ENCODE peak calls at places on chromosome 6, in eight cellular contexts. Z, R, T, E, O, M, K and J are unnamed samples.

GRCh38 chr6:20744911-20745557 is 210.8 kb downstream of the CDKAL1 start:
- DNase-seq in Z (no peak), R (no peak), T (no peak), E (no peak), O (no peak), M (no peak), K (no peak), J (no peak)

GRCh38 chr6:110589865-110590513 is 113.6 kb upstream of the SLC22A16 start:
- DNase-seq in Z (no peak), R (no peak), T (no peak), E (no peak), O (no peak), M (no peak), K (no peak), J (no peak)

GRCh38 chr6:125984311-125984710 is 2.0 kb upstream of the TRMT11 start:
- DNase-seq in Z (no peak), R (no peak), T (peak; percentile 62), E (no peak), O (no peak), M (no peak), K (no peak), J (no peak)

GRCh38 chr6:39790772-39791171 is 1.4 kb upstream of the DAAM2 start:
- DNase-seq in Z (no peak), R (no peak), T (peak; percentile 14), E (peak; percentile 45), O (no peak), M (no peak), K (no peak), J (no peak)

GRCh38 chr6:12403201-12403826 is 113.2 kb downstream of the EDN1 start:
- DNase-seq in Z (no peak), R (no peak), T (peak; percentile 47), E (no peak), O (no peak), M (no peak), K (no peak), J (no peak)

GRCh38 chr6:116406678-116407345 is 36.1 kb downstream of the DSE start:
- DNase-seq in Z (no peak), R (no peak), T (peak; percentile 81), E (no peak), O (no peak), M (no peak), K (no peak), J (no peak)

GRCh38 chr6:144602523-144603180 is 317.5 kb downstream of the UTRN start:
- DNase-seq in Z (no peak), R (no peak), T (no peak), E (no peak), O (no peak), M (no peak), K (no peak), J (no peak)

GRCh38 chr6:33935439-33936080 is 131.8 kb upstream of the MLN start:
- DNase-seq in Z (no peak), R (no peak), T (no peak), E (no peak), O (no peak), M (no peak), K (no peak), J (peak; percentile 75)

GRCh38 chr6:157952751-157953479 is 28.7 kb upstream of the SYNJ2 start:
- DNase-seq in Z (no peak), R (no peak), T (no peak), E (no peak), O (no peak), M (no peak), K (peak; percentile 31), J (no peak)

GRCh38 chr6:12160350-12160749 is 129.8 kb upstream of the EDN1 start:
- DNase-seq in Z (no peak), R (no peak), T (peak; percentile 65), E (no peak), O (no peak), M (peak; percentile 70), K (no peak), J (no peak)

GRCh38 chr6:165571068-165571682 is 91.9 kb downstream of the PDE10A start:
- DNase-seq in Z (no peak), R (no peak), T (peak; percentile 59), E (no peak), O (no peak), M (no peak), K (no peak), J (no peak)

GRCh38 chr6:152401978-152402377 is 235.2 kb downstream of the SYNE1 start:
- DNase-seq in Z (no peak), R (no peak), T (peak; percentile 30), E (no peak), O (no peak), M (no peak), K (no peak), J (no peak)

GRCh38 chr6:151958332-151958731 is 150.8 kb downstream of the ESR1 start:
- DNase-seq in Z (no peak), R (no peak), T (peak; percentile 62), E (no peak), O (no peak), M (no peak), K (no peak), J (no peak)

GRCh38 chr6:30258204-30258603 is 45.0 kb upstream of the TRIM26 start:
- DNase-seq in Z (no peak), R (no peak), T (no peak), E (no peak), O (no peak), M (no peak), K (no peak), J (no peak)

GRCh38 chr6:30264731-30265130 is 51.5 kb upstream of the TRIM26 start:
- DNase-seq in Z (no peak), R (no peak), T (no peak), E (no peak), O (no peak), M (no peak), K (no peak), J (no peak)

GRCh38 chr6:30260036-30260504 is 46.9 kb upstream of the TRIM26 start:
- DNase-seq in Z (no peak), R (no peak), T (no peak), E (no peak), O (no peak), M (no peak), K (peak; percentile 5), J (peak; percentile 33)

GRCh38 chr6:30263734-30264133 is 50.5 kb upstream of the TRIM26 start:
- DNase-seq in Z (no peak), R (no peak), T (peak; percentile 38), E (no peak), O (no peak), M (no peak), K (no peak), J (no peak)

GRCh38 chr6:30259140-30260035 is 46.2 kb upstream of the TRIM26 start:
- DNase-seq in Z (peak; percentile 58), R (peak; percentile 83), T (peak; percentile 73), E (peak; percentile 78), O (peak; percentile 44), M (peak; percentile 89), K (peak; percentile 81), J (peak; percentile 71)
- TF ChIP-seq CTCF in Z (peak; percentile 52), R (peak; percentile 47), T (peak; percentile 40), E (no peak), O (no peak), M (peak; percentile 20), K (no peak), J (no peak)

GRCh38 chr6:163738304-163738703 is 323.8 kb downstream of the QKI start:
- DNase-seq in Z (no peak), R (no peak), T (no peak), E (no peak), O (no peak), M (no peak), K (no peak), J (no peak)
- TF ChIP-seq CTCF in Z (no peak), R (no peak), T (no peak), E (no peak), O (no peak), M (no peak), K (no peak), J (no peak)

GRCh38 chr6:19470333-19470732 is 366.8 kb upstream of the ID4 start:
- DNase-seq in Z (no peak), R (no peak), T (no peak), E (no peak), O (no peak), M (no peak), K (no peak), J (no peak)

GRCh38 chr6:19478273-19478672 is 358.9 kb upstream of the ID4 start:
- DNase-seq in Z (no peak), R (no peak), T (no peak), E (no peak), O (no peak), M (no peak), K (no peak), J (no peak)

GRCh38 chr6:19472168-19472567 is 365.0 kb upstream of the ID4 start:
- DNase-seq in Z (no peak), R (no peak), T (peak; percentile 96), E (no peak), O (no peak), M (no peak), K (no peak), J (no peak)

GRCh38 chr6:19477563-19477962 is 359.6 kb upstream of the ID4 start:
- DNase-seq in Z (no peak), R (no peak), T (no peak), E (no peak), O (no peak), M (no peak), K (no peak), J (no peak)

DNA sequence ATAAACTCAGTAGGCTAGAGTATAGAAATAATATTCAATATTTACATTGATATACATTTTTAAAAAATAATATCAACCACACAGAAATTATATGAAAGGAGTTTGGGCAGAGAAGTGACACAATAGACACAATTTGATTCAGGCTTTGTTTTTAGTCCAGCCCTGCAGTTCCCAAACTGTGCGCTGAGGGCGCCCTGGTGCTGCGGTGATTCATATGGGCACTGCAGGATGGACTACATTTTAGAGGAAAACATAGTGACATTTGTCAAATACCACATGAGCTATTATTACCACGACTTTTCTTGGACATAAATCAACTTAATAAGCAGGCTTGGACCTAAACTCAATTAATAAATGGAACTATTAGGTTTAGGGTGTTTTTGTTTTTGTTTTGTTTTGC is 364.3 kb upstream of the ID4 start:
- DNase-seq in Z (no peak), R (no peak), T (no peak), E (no peak), O (no peak), M (no peak), K (peak; percentile 12), J (peak; percentile 36)
- TF ChIP-seq CTCF in Z (peak; percentile 51), R (no peak), T (peak; percentile 33), E (no peak), O (no peak), M (no peak), K (no peak), J (peak; percentile 38)

GRCh38 chr6:29762051-29762450 is 38.8 kb downstream of the HLA-F start:
- DNase-seq in Z (no peak), R (no peak), T (no peak), E (peak; percentile 11), O (no peak), M (no peak), K (no peak), J (no peak)

GRCh38 chr6:29763491-29764289 is 40.5 kb downstream of the HLA-F start:
- DNase-seq in Z (no peak), R (no peak), T (peak; percentile 69), E (peak; percentile 25), O (no peak), M (no peak), K (no peak), J (no peak)

GRCh38 chr6:29762781-29763214 is 39.6 kb downstream of the HLA-F start:
- DNase-seq in Z (no peak), R (no peak), T (no peak), E (peak; percentile 28), O (no peak), M (no peak), K (no peak), J (no peak)

GRCh38 chr6:29760328-29760727 is 37.1 kb downstream of the HLA-F start:
- DNase-seq in Z (no peak), R (no peak), T (no peak), E (no peak), O (no peak), M (no peak), K (no peak), J (no peak)

GRCh38 chr6:29764422-29765196 is 41.4 kb downstream of the HLA-F start:
- DNase-seq in Z (no peak), R (no peak), T (no peak), E (peak; percentile 25), O (no peak), M (no peak), K (no peak), J (no peak)
- TF ChIP-seq CTCF in Z (no peak), R (no peak), T (no peak), E (no peak), O (no peak), M (no peak), K (no peak), J (no peak)